ENCODE peak calls at places on chromosome 21, in four cellular contexts. Y, W, S and O are unnamed samples.

GRCh38 chr21:30348506-30348905 is at the start of gene KRTAP23-1:
- DNase-seq in S (no peak), W (no peak), Y (no peak), O (no peak)

GRCh38 chr21:31846690-31847089 is 26.1 kb upstream of the HUNK start:
- DNase-seq in W (peak), S (no peak), Y (no peak), O (no peak)

GRCh38 chr21:10616535-10616934 is 95.2 kb downstream of the TPTE start:
- DNase-seq in Y (no peak), S (no peak), W (no peak), O (no peak)

GRCh38 chr21:37915941-37916794 is at the start of gene KCNJ6:
- DNase-seq in Y (peak), S (peak), W (no peak), O (no peak)

GRCh38 chr21:30935121-30935888 is 53.9 kb upstream of the KRTAP11-1 start:
- DNase-seq in Y (no peak), S (no peak), W (no peak), O (no peak)

GRCh38 chr21:32245971-32246370 is 32.9 kb downstream of the MIS18A start:
- DNase-seq in S (no peak), W (peak), Y (no peak), O (no peak)

GRCh38 chr21:37220433-37220980 is 46.6 kb downstream of the VPS26C start:
- DNase-seq in W (no peak), Y (peak), S (no peak), O (no peak)

GRCh38 chr21:31337991-31338891 is 5.8 kb downstream of the TIAM1 start:
- DNase-seq in W (no peak), Y (no peak), S (peak), O (no peak)

GRCh38 chr21:39018730-39019129 is 164.5 kb downstream of the PSMG1 start:
- DNase-seq in S (no peak), Y (no peak), W (no peak), O (no peak)

GRCh38 chr21:44471341-44471740 is 16.0 kb downstream of the LRRC3 start:
- DNase-seq in S (no peak), Y (no peak), W (no peak), O (no peak)

GRCh38 chr21:15060776-15061175 is 4.0 kb downstream of the NRIP1 start:
- DNase-seq in W (no peak), Y (peak), S (no peak), O (no peak)
- TF ChIP-seq CTCF in W (no peak), Y (no peak), S (no peak), O (no peak)

DNA sequence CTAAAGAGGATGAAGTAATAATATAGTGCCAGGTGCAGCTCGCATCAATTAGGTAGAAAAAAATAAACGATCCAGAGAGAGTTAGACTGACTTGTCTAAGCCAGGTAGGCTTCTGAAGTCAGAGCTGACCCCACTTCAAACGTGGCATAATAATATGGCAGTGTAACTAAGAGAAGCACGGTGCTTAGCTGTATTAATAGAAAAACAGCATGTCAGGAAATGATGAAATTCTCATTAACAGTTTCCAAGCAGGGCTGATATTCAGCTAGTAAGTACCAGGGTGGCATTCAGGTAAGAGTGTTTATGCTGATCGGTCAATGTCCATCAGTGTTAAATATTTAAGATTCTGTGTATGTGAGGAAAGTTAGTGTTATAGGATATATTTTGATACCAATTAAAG is 145.8 kb upstream of the SAMSN1 start:
- DNase-seq in S (no peak), W (no peak), Y (no peak), O (no peak)
- H3K4me3 ChIP-seq in S (no peak), W (no peak), Y (no peak), O (no peak)

GRCh38 chr21:24076179-24076578 is 1531.1 kb downstream of the MRPL39 start:
- DNase-seq in Y (peak), W (no peak), S (no peak), O (no peak)
- TF ChIP-seq CTCF in Y (no peak), W (no peak), S (no peak), O (no peak)

DNA sequence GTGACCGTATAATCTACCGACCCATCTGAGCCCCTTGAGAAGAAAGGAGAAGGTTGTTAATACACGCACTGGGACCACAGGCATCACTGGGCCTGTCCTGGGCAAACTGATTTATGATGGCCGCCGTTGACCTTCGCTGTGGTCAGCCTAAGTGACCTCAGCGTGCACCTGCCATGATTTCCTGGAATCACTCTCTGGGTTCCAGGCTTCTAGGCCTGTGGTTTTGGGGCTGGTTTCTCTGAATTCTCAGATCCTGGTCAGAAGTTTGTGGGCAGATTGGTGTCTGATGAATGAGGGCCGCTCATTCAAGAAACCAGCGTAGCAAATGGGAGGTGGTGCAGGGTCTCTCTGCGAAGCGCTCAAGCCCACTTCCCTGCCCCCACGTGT is 64.0 kb downstream of the SIK1 start:
- DNase-seq in Y (no peak), W (no peak), S (no peak), O (no peak)
- H3K4me3 ChIP-seq in Y (no peak), W (no peak), S (no peak), O (no peak)

GRCh38 chr21:28742527-28742926 is 250.2 kb downstream of the LTN1 start:
- DNase-seq in W (no peak), S (no peak), Y (peak), O (no peak)
- TF ChIP-seq CTCF in W (no peak), S (peak), Y (peak), O (peak)

GRCh38 chr21:46056450-46056903 is 41.4 kb upstream of the COL6A2 start:
- DNase-seq in Y (peak), S (peak), W (peak), O (peak)
- H3K4me3 ChIP-seq in Y (peak), S (no peak), W (peak), O (no peak)

GRCh38 chr21:41764558-41765392 is 2.1 kb downstream of the RIPK4 start:
- DNase-seq in S (peak), W (no peak), Y (no peak), O (no peak)
- TF ChIP-seq CTCF in S (no peak), W (no peak), Y (no peak), O (no peak)

DNA sequence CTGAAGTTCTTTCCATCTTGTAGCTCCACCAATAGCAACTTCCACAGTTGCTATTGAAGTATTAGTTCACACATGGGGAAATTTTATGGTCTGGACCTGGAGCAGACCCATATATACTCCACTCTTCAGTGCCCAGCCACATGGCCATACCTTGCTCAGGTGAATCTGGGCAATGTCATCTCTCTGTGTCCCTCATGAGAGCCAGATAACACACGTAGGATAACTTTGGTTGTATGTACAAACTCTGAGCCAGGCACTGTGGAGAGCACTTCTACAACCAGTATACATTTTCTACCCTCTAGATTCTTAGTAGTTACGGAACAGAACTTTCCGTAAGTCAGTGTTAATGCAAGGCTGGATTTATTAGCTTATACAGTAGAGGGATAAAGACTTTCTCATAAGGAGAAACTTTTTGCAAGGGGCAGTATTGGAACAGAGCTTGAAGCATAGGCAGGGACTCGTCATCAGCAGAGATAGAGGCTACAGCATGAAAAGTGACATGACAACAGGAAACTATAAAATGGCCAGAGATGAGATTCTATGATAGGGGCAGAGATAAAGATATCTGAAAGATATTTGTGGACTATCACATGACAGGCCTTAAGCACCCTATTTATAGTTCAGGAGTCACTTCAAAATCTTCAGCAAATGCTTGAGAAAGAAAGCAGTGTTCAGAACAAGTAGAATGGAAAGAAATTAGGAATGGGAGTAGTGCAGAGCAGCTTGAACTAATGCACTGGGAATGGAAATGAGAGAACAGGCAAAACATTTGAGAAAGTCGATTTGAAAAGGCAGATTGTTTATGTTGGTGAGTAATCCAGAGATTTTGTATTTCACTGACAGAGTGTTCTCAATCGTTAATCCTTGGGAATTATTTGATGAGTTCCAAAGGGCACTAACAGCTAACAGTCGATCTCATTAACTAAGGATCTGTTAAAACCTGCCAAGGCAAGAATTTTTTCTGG is 481.8 kb downstream of the USP25 start:
- DNase-seq in S (no peak), W (no peak), Y (peak), O (no peak)
- H3K4me3 ChIP-seq in S (no peak), W (no peak), Y (peak), O (no peak)